ENCODE peak calls at places on chromosomes 2 and 18, in four cellular contexts. Z is H1, K is HepG2, G is K562. W is an unnamed sample.

GRCh38 chr2:223692227-223692947 is 90.2 kb upstream of the SCG2 start:
- DNase-seq in Z (no peak), K (peak), G (no peak), W (peak)

GRCh38 chr2:50995610-50996009 is 36.3 kb downstream of the NRXN1 start:
- DNase-seq in Z (no peak), K (no peak), G (no peak), W (no peak)

GRCh38 chr18:67199993-67200617 is 316.4 kb downstream of the DSEL start:
- DNase-seq in Z (no peak), K (peak), G (no peak), W (peak)

GRCh38 chr2:232993231-232993821 is 19.7 kb downstream of the NGEF start:
- DNase-seq in Z (no peak), K (no peak), G (no peak), W (no peak)

GRCh38 chr2:23469142-23469540 is 84.2 kb downstream of the KLHL29 start:
- DNase-seq in Z (no peak), K (no peak), G (no peak), W (no peak)

GRCh38 chr18:48817021-48817461 is 133.7 kb downstream of the SMAD7 start:
- DNase-seq in Z (peak), K (no peak), G (no peak), W (no peak)

GRCh38 chr18:34977787-34978532 is 63.3 kb upstream of the MAPRE2 start:
- DNase-seq in Z (peak), K (no peak), G (peak), W (no peak)

GRCh38 chr2:56515399-56515798 is 331.6 kb downstream of the CCDC85A start:
- DNase-seq in Z (no peak), K (no peak), G (no peak), W (no peak)

GRCh38 chr2:136310797-136311558 is 193.0 kb upstream of the CXCR4 start:
- DNase-seq in Z (no peak), K (no peak), G (no peak), W (no peak)

GRCh38 chr2:38581193-38582147 is 21.3 kb downstream of the HNRNPLL start:
- DNase-seq in Z (no peak), K (peak), G (peak), W (no peak)

GRCh38 chr18:10950876-10951630 is 198.3 kb downstream of the PIEZO2 start:
- DNase-seq in Z (no peak), K (no peak), G (no peak), W (no peak)

GRCh38 chr2:107419191-107419590 is 407.5 kb upstream of the RGPD4 start:
- DNase-seq in Z (no peak), K (no peak), G (no peak), W (no peak)

GRCh38 chr2:151518802-151519201 is 109.1 kb downstream of the RIF1 start:
- DNase-seq in Z (no peak), K (no peak), G (no peak), W (no peak)

GRCh38 chr2:202479090-202479489 is 103.0 kb downstream of the BMPR2 start:
- DNase-seq in Z (no peak), K (no peak), G (no peak), W (no peak)

GRCh38 chr18:57466745-57467144 is 31.6 kb downstream of the ONECUT2 start:
- DNase-seq in Z (no peak), K (no peak), G (no peak), W (peak)

GRCh38 chr2:201930831-201931230 is 102.8 kb upstream of the FZD7 start:
- DNase-seq in Z (no peak), K (no peak), G (no peak), W (no peak)

GRCh38 chr2:33666879-33667278 is 67.8 kb upstream of the FAM98A start:
- DNase-seq in Z (no peak), K (no peak), G (no peak), W (no peak)

GRCh38 chr2:241867776-241868420 is 1.6 kb upstream of the RTP5 start:
- DNase-seq in Z (no peak), K (no peak), G (no peak), W (no peak)

GRCh38 chr2:79788952-79789612 is 276.2 kb downstream of the CTNNA2 start:
- DNase-seq in Z (no peak), K (no peak), G (no peak), W (no peak)

GRCh38 chr2:160109939-160110673 is 47.7 kb upstream of the PLA2R1 start:
- DNase-seq in Z (no peak), K (peak), G (peak), W (peak)

GRCh38 chr2:12987246-12987645 is 270.5 kb downstream of the TRIB2 start:
- DNase-seq in Z (no peak), K (no peak), G (no peak), W (no peak)

GRCh38 chr2:127048969-127049897 is 57.7 kb downstream of the BIN1 start:
- DNase-seq in Z (no peak), K (no peak), G (no peak), W (no peak)

GRCh38 chr18:52343138-52343537 is 3.1 kb downstream of the DCC start:
- DNase-seq in Z (no peak), K (no peak), G (no peak), W (no peak)

GRCh38 chr18:52345428-52345827 is 5.4 kb downstream of the DCC start:
- DNase-seq in Z (no peak), K (no peak), G (no peak), W (no peak)

GRCh38 chr18:52352920-52353319 is 12.9 kb downstream of the DCC start:
- DNase-seq in Z (no peak), K (no peak), G (no peak), W (no peak)

GRCh38 chr18:52343731-52344340 is 3.8 kb downstream of the DCC start:
- DNase-seq in Z (no peak), K (no peak), G (no peak), W (no peak)

DNA sequence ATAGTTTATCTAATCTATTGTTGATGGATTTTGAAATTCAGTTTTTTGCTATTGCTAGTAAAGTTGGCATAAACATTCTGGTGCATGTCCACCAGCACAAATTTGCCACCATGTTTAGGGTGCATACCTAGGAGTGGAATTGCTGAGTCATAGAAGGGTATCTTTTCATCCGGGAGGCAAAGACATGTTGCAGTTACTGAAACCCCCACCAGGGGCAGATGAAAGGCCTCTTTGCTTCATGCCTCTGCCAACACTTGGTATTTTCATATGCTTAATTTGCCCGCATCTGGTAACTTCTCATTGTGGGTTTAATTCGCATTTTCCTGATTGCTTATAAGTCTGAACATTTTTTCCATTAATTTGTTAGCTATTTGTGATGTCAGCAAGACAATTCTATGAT is 8.2 kb downstream of the DCC start:
- DNase-seq in Z (peak), K (peak), G (peak), W (no peak)
- TF ChIP-seq JUND in Z (peak), K (no peak), G (no peak), W (no peak)

GRCh38 chr18:28718696-28719095 is 541.8 kb upstream of the CDH2 start:
- DNase-seq in Z (no peak), K (no peak), G (no peak), W (no peak)

GRCh38 chr18:28715206-28715605 is 538.3 kb upstream of the CDH2 start:
- DNase-seq in Z (no peak), K (no peak), G (no peak), W (no peak)

GRCh38 chr18:28713026-28713425 is 536.1 kb upstream of the CDH2 start:
- DNase-seq in Z (no peak), K (no peak), G (no peak), W (no peak)

GRCh38 chr18:28712172-28712571 is 535.2 kb upstream of the CDH2 start:
- DNase-seq in Z (no peak), K (no peak), G (no peak), W (no peak)

GRCh38 chr18:28716321-28716720 is 539.4 kb upstream of the CDH2 start:
- DNase-seq in Z (no peak), K (no peak), G (no peak), W (no peak)
- TF ChIP-seq JUND in Z (no peak), K (no peak), G (no peak), W (no peak)

DNA sequence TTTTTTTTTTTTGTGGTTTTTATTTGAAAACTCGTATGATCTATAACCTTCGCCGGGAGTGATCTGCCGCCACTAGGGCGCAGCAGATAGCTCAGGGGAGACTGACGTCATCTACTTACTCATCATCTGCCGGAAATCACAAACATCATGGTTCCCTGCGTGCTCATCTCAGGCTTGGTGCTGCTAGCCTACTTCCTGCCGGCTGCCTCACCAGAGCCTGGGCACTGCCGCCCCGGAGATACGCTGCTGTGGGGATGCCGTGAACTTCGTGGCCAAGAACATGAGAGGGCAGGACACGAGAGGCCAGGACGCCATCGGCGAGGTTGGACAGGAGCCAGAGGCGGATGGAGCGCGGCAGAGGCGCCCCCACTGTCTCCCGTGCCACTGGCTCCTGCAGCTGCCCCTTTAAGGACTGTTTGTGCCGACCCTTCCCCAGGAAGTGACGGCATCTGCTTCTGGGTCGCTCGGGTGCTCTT is 68.8 kb downstream of the DOK6 start:
- DNase-seq in Z (peak), K (no peak), G (peak), W (peak)
- TF ChIP-seq JUND in Z (peak), K (no peak), G (peak), W (no peak)

GRCh38 chr2:142944721-142945120 is 67.3 kb downstream of the KYNU start:
- DNase-seq in Z (no peak), K (no peak), G (no peak), W (no peak)

GRCh38 chr2:142952018-142952417 is 74.6 kb downstream of the KYNU start:
- DNase-seq in Z (no peak), K (no peak), G (no peak), W (no peak)

GRCh38 chr2:142951190-142952007 is 73.9 kb downstream of the KYNU start:
- DNase-seq in Z (no peak), K (peak), G (no peak), W (no peak)

GRCh38 chr2:142944264-142944663 is 66.8 kb downstream of the KYNU start:
- DNase-seq in Z (no peak), K (no peak), G (no peak), W (peak)

DNA sequence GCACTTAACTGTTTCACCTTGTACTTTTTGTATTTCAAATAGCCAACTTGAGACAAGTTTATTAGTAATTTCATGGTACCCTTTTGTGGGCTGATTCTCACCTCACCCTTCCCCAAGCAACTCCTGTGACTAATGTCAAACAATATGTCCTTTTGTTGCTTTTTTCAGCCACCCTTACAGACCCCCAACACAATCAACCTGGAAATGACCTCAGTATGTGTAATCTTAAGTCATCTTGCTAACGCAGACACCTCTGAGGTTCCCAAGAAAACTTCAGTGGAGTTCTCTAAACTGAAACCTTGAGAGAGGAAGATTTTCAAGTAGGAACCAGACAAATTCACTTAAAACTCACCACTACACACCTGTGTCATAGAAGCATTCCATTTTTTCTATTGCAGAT is 69.5 kb downstream of the KYNU start:
- DNase-seq in Z (no peak), K (no peak), G (no peak), W (no peak)
- TF ChIP-seq JUND in Z (no peak), K (no peak), G (no peak), W (no peak)

DNA sequence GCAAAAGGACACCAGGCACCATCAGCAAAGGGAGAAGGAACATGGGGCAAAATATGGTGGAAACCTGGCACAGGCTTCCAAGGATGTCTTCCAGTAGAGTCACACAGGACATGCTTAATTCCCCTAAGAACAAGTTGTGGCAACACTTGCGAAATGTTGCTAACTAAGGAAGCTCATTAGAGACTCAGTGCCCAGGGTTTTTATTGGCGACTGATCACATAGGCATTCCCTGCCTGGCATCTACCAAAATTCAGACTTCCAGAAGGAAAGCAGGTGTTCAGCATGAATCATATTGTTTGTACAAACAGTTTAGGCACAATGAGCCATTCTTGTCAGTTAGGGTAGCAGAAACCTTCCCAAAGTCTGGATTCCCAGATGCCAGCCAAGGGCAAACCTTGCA is 25.7 kb downstream of the SLC4A1AP start:
- DNase-seq in Z (no peak), K (no peak), G (no peak), W (no peak)
- TF ChIP-seq JUND in Z (no peak), K (no peak), G (no peak), W (no peak)

GRCh38 chr2:46747297-46747818 is 168.2 kb downstream of the MCFD2 start:
- DNase-seq in Z (no peak), K (peak), G (no peak), W (no peak)

GRCh38 chr2:46748121-46748520 is 167.5 kb downstream of the MCFD2 start:
- DNase-seq in Z (no peak), K (no peak), G (no peak), W (no peak)

GRCh38 chr2:46751897-46752296 is 163.7 kb downstream of the MCFD2 start:
- DNase-seq in Z (no peak), K (no peak), G (no peak), W (no peak)

DNA sequence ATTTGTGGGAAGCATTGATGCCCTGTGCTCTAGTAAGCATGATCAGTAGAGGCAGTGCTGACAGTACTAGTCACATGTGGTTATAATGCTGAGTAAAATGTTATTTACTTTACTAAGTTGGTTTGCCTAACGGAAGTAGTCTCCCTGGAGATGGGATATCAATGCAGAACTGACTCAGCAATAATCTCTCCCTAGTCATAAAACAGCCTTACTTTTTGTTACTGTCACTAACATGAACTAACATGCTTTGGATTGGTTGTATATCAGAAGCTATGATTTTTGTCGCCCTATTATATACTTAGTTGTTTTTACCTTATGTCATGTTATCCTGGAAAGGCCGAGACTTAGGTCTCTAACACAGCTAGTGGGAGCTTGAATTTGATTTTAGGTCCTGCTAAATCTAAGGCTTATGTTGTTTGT is 166.6 kb downstream of the MCFD2 start:
- DNase-seq in Z (no peak), K (peak), G (peak), W (peak)
- TF ChIP-seq JUND in Z (no peak), K (no peak), G (peak), W (no peak)

W was measured in T47D.